ENCODE peak calls at places on chromosomes 12 and 14, in ten cellular contexts. V, O, N, E, J, Q, A, K, I and X are unnamed samples.

GRCh38 chr12:2306012-2306411 is 253.2 kb downstream of the CACNA1C start:
- DNase-seq in V (no peak), O (no peak), N (peak), E (no peak), J (no peak), Q (no peak), A (no peak), K (no peak), I (no peak), X (no peak)

GRCh38 chr12:48968467-48968866 is 3.1 kb downstream of the WNT10B start:
- DNase-seq in V (no peak), O (no peak), N (no peak), E (no peak), J (no peak), Q (no peak), A (no peak), K (no peak), I (no peak), X (no peak)

GRCh38 chr14:75201087-75201486 is 24.7 kb upstream of the TMED10 start:
- DNase-seq in V (no peak), O (no peak), N (no peak), E (no peak), J (no peak), Q (no peak), A (no peak), K (no peak), I (peak), X (no peak)

GRCh38 chr12:110578522-110579238 is 4.4 kb downstream of the PPTC7 start:
- DNase-seq in V (peak), O (peak), N (no peak), E (no peak), J (no peak), Q (no peak), A (no peak), K (no peak), I (no peak), X (no peak)

GRCh38 chr12:89020121-89020480 is 332.2 kb downstream of the DUSP6 start:
- DNase-seq in V (no peak), O (no peak), N (no peak), E (no peak), J (no peak), Q (no peak), A (no peak), K (no peak), I (no peak), X (no peak)

GRCh38 chr14:54209501-54210231 is 187.1 kb upstream of the CDKN3 start:
- DNase-seq in V (no peak), O (no peak), N (no peak), E (no peak), J (no peak), Q (no peak), A (peak), K (no peak), I (peak), X (peak)

GRCh38 chr14:79395061-79395460 is 816.2 kb downstream of the DIO2 start:
- DNase-seq in V (no peak), O (no peak), N (no peak), E (no peak), J (no peak), Q (no peak), A (peak), K (peak), I (peak), X (peak)

GRCh38 chr12:14905269-14906004 is 19.8 kb upstream of the MGP start:
- DNase-seq in V (no peak), O (no peak), N (no peak), E (no peak), J (no peak), Q (no peak), A (peak), K (no peak), I (no peak), X (peak)

GRCh38 chr12:79521576-79521975 is 169.2 kb downstream of the PAWR start:
- DNase-seq in V (no peak), O (no peak), N (no peak), E (no peak), J (no peak), Q (no peak), A (no peak), K (no peak), I (no peak), X (no peak)

GRCh38 chr14:54253195-54253947 is 143.4 kb upstream of the CDKN3 start:
- DNase-seq in V (no peak), O (peak), N (no peak), E (no peak), J (no peak), Q (no peak), A (peak), K (peak), I (peak), X (peak)

GRCh38 chr12:68970951-68971350 is 38.0 kb upstream of the CPM start:
- DNase-seq in V (no peak), O (no peak), N (no peak), E (no peak), J (no peak), Q (no peak), A (no peak), K (no peak), I (no peak), X (no peak)

GRCh38 chr12:115312901-115313300 is 628.9 kb upstream of the TBX3 start:
- DNase-seq in V (no peak), O (no peak), N (no peak), E (no peak), J (no peak), Q (no peak), A (no peak), K (no peak), I (no peak), X (no peak)

GRCh38 chr14:37709419-37710195 is 114.2 kb downstream of the TTC6 start:
- DNase-seq in V (no peak), O (peak), N (no peak), E (no peak), J (no peak), Q (no peak), A (peak), K (no peak), I (peak), X (peak)

GRCh38 chr12:123391546-123392343 is 7.8 kb downstream of the KMT5A start:
- DNase-seq in V (no peak), O (no peak), N (no peak), E (no peak), J (no peak), Q (peak), A (no peak), K (no peak), I (no peak), X (no peak)

GRCh38 chr14:105436891-105437722 is 17.5 kb downstream of the MTA1 start:
- DNase-seq in V (peak), O (no peak), N (no peak), E (no peak), J (no peak), Q (no peak), A (no peak), K (no peak), I (no peak), X (no peak)

GRCh38 chr12:13079440-13079906 is 24.0 kb downstream of the GSG1 start:
- DNase-seq in V (no peak), O (no peak), N (peak), E (no peak), J (no peak), Q (no peak), A (no peak), K (no peak), I (no peak), X (no peak)

GRCh38 chr12:52200086-52200782 is 8.4 kb upstream of the KRT80 start:
- DNase-seq in V (no peak), O (no peak), N (peak), E (no peak), J (peak), Q (peak), A (no peak), K (no peak), I (no peak), X (no peak)

GRCh38 chr12:659090-659683 is 4.1 kb downstream of the NINJ2 start:
- DNase-seq in V (no peak), O (no peak), N (peak), E (no peak), J (no peak), Q (no peak), A (no peak), K (no peak), I (no peak), X (no peak)

GRCh38 chr14:76329150-76329881 is 46.6 kb upstream of the ESRRB start:
- DNase-seq in V (no peak), O (no peak), N (peak), E (no peak), J (no peak), Q (no peak), A (no peak), K (no peak), I (no peak), X (no peak)

GRCh38 chr14:79373451-79373850 is 837.9 kb downstream of the DIO2 start:
- DNase-seq in V (no peak), O (no peak), N (no peak), E (no peak), J (no peak), Q (no peak), A (no peak), K (no peak), I (no peak), X (no peak)

GRCh38 chr12:33438890-33439586 is 581 bp downstream of the SYT10 start:
- DNase-seq in V (peak), O (no peak), N (peak), E (no peak), J (peak), Q (no peak), A (peak), K (no peak), I (peak), X (peak)

GRCh38 chr14:45284802-45285201 is 31.8 kb upstream of the MIS18BP1 start:
- DNase-seq in V (no peak), O (peak), N (no peak), E (no peak), J (no peak), Q (no peak), A (no peak), K (no peak), I (no peak), X (no peak)

GRCh38 chr14:94312481-94313246 is 10.5 kb downstream of the SERPINA6 start:
- DNase-seq in V (no peak), O (no peak), N (no peak), E (no peak), J (no peak), Q (no peak), A (no peak), K (no peak), I (no peak), X (no peak)

GRCh38 chr14:72608391-72609204 is 285.3 kb downstream of the DPF3 start:
- DNase-seq in V (no peak), O (peak), N (no peak), E (no peak), J (no peak), Q (no peak), A (peak), K (peak), I (peak), X (peak)

GRCh38 chr12:57614178-57614947 is 3.1 kb downstream of the ARHGEF25 start:
- DNase-seq in V (peak), O (peak), N (peak), E (peak), J (no peak), Q (peak), A (no peak), K (no peak), I (no peak), X (peak)

GRCh38 chr12:608413-608812 is 54.8 kb downstream of the NINJ2 start:
- DNase-seq in V (no peak), O (no peak), N (no peak), E (no peak), J (no peak), Q (no peak), A (no peak), K (no peak), I (no peak), X (no peak)

GRCh38 chr12:77973579-77973978 is 142.9 kb downstream of the NAV3 start:
- DNase-seq in V (no peak), O (no peak), N (no peak), E (no peak), J (no peak), Q (no peak), A (no peak), K (no peak), I (peak), X (no peak)

GRCh38 chr14:90193925-90194324 is 62.4 kb upstream of the PSMC1 start:
- DNase-seq in V (no peak), O (peak), N (peak), E (no peak), J (no peak), Q (no peak), A (no peak), K (no peak), I (no peak), X (no peak)

GRCh38 chr14:52269100-52269499 is 1.6 kb downstream of the PTGDR start:
- DNase-seq in V (no peak), O (no peak), N (no peak), E (no peak), J (no peak), Q (no peak), A (no peak), K (no peak), I (no peak), X (no peak)

GRCh38 chr14:58876613-58877012 is 238.9 kb downstream of the DACT1 start:
- DNase-seq in V (no peak), O (no peak), N (no peak), E (no peak), J (no peak), Q (no peak), A (peak), K (peak), I (peak), X (peak)

GRCh38 chr14:78782551-78782950 is 612.4 kb downstream of the NRXN3 start:
- DNase-seq in V (no peak), O (no peak), N (no peak), E (no peak), J (no peak), Q (no peak), A (no peak), K (no peak), I (no peak), X (no peak)

GRCh38 chr12:118034429-118035193 is 18.1 kb downstream of the RFC5 start:
- DNase-seq in V (no peak), O (no peak), N (peak), E (peak), J (peak), Q (no peak), A (peak), K (peak), I (peak), X (peak)

GRCh38 chr12:89087149-89087834 is 265.0 kb downstream of the DUSP6 start:
- DNase-seq in V (no peak), O (no peak), N (no peak), E (peak), J (no peak), Q (no peak), A (no peak), K (no peak), I (no peak), X (no peak)

GRCh38 chr12:116933101-116933500 is 22.4 kb downstream of the FBXW8 start:
- DNase-seq in V (no peak), O (no peak), N (no peak), E (no peak), J (no peak), Q (no peak), A (peak), K (no peak), I (no peak), X (peak)

GRCh38 chr14:29925106-29925722 is 2.4 kb downstream of the PRKD1 start:
- DNase-seq in V (no peak), O (no peak), N (peak), E (no peak), J (no peak), Q (no peak), A (peak), K (no peak), I (no peak), X (peak)

GRCh38 chr14:101781240-101782061 is 19.9 kb downstream of the PPP2R5C start:
- DNase-seq in V (no peak), O (no peak), N (peak), E (no peak), J (peak), Q (no peak), A (no peak), K (no peak), I (no peak), X (peak)

GRCh38 chr14:71688576-71688975 is 243.7 kb upstream of the RGS6 start:
- DNase-seq in V (no peak), O (no peak), N (no peak), E (peak), J (no peak), Q (no peak), A (no peak), K (no peak), I (no peak), X (peak)

GRCh38 chr12:49538740-49539403 is at the start of gene KCNH3:
- DNase-seq in V (peak), O (peak), N (peak), E (peak), J (peak), Q (peak), A (peak), K (no peak), I (peak), X (peak)

GRCh38 chr12:21118760-21119159 is 12.2 kb upstream of the SLCO1B1 start:
- DNase-seq in V (no peak), O (no peak), N (no peak), E (no peak), J (no peak), Q (no peak), A (no peak), K (no peak), I (no peak), X (no peak)

DNA sequence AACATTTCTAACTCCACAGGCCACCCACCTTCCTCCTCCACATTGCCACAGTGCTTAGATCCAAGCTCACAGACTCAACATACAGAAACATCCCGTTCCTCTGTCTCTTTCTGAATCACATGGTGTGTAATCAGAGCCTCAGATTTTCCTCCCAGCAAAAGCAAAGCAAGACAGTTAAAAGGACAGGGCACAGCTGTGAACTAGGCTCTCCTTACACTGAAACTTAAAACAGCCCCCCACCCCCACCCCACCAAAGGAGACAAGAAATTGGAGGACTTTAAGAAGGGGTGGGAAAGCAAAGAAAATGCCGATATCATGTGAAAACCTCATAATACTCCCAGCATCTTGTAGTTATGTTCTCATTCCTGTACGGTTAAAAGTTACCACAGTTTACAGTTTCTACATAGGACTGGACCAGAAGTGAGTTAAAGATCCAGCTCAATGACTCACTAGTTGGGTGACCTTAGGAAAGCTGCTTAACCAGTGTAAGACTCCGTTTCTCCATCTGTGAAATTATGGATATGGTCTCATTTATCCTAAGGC is 4.8 kb downstream of the YBX3 start:
- DNase-seq in V (no peak), O (no peak), N (peak), E (no peak), J (peak), Q (no peak), A (peak), K (peak), I (peak), X (peak)
- H3K4me3 ChIP-seq in V (no peak), O (no peak), N (peak), E (no peak), J (no peak), Q (peak), A (peak), K (peak), I (peak), X (peak)

DNA sequence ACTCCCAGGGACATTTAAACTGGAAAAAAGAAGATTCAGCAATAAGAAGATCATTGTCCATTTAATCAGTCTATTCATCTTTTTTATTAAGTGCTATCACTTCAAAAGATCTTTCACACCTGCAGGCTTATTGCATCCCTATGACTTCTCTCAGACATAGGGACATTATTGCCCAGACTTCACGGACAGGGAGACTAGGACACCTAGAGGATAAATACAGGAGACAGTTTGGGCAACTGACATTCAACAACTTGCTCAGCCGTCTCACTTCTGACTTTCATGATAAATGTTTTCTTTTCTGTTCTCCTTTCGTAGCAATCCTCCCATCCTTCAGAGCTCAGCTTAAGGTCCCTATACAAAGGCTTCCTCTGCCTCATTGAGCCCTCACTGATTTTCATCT is 84.3 kb downstream of the TMEM30B start:
- DNase-seq in V (no peak), O (no peak), N (no peak), E (no peak), J (peak), Q (no peak), A (no peak), K (no peak), I (peak), X (no peak)
- TF ChIP-seq CTCF in V (no peak), O (peak), N (no peak), E (no peak), J (peak), Q (peak), A (no peak), K (peak), I (peak), X (peak)

GRCh38 chr12:42575717-42576116 is 13.8 kb downstream of the PRICKLE1 start:
- DNase-seq in V (no peak), O (no peak), N (no peak), E (no peak), J (no peak), Q (no peak), A (no peak), K (no peak), I (no peak), X (no peak)
- H3K4me3 ChIP-seq in V (no peak), O (no peak), N (no peak), E (no peak), J (no peak), Q (no peak), A (no peak), K (no peak), I (no peak), X (no peak)

GRCh38 chr14:81927069-81927468 is 393.4 kb upstream of the SEL1L start:
- DNase-seq in V (no peak), O (no peak), N (peak), E (no peak), J (peak), Q (no peak), A (no peak), K (no peak), I (no peak), X (no peak)
- TF ChIP-seq CTCF in V (no peak), O (no peak), N (peak), E (no peak), J (peak), Q (no peak), A (no peak), K (no peak), I (no peak), X (no peak)

GRCh38 chr14:22814373-22814772 is 862 bp downstream of the SLC7A7 start:
- DNase-seq in V (no peak), O (no peak), N (no peak), E (no peak), J (no peak), Q (no peak), A (no peak), K (no peak), I (no peak), X (no peak)
- H3K4me3 ChIP-seq in V (no peak), O (no peak), N (no peak), E (peak), J (no peak), Q (no peak), A (no peak), K (no peak), I (peak), X (no peak)

GRCh38 chr12:30153981-30154380 is 370.2 kb upstream of the TMTC1 start:
- DNase-seq in V (no peak), O (no peak), N (no peak), E (no peak), J (no peak), Q (no peak), A (no peak), K (no peak), I (no peak), X (no peak)
- TF ChIP-seq CTCF in V (no peak), O (no peak), N (no peak), E (no peak), J (no peak), Q (no peak), A (no peak), K (no peak), I (no peak), X (no peak)

DNA sequence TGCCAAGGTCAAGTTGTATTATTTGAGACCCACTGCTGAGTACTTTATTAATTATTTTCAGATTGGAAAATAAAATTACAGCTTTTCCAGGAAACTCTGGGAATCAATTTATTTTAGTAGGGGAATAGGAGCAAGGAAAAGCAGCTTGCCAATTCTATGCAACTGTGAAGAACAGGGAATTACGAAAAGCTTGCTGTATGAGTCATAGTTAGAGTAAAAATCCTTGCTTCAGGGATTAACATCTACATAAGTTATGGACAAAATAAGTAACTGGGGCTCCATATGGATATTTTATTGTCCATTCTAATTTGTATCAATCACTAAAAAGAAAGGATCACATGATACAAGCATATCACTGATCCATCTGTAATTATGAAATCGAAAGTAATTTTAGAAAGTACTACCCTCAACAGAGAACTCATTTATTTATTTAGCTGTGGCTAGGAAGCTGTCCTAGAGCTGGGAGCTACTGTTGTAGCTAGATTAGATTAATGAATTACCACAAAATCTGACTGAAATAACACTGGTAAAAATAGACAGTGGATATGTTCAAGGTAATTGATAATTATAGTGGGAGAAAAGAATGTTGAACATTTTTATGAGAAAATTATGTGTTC is 303.5 kb upstream of the NPAS3 start:
- DNase-seq in V (no peak), O (no peak), N (no peak), E (no peak), J (no peak), Q (no peak), A (peak), K (peak), I (peak), X (peak)
- H3K4me3 ChIP-seq in V (no peak), O (no peak), N (no peak), E (no peak), J (no peak), Q (peak), A (peak), K (no peak), I (no peak), X (no peak)